ENCODE peak calls at places on chromosomes 16 and 17, in six cellular contexts. One of them, this sample, is unnamed.

GRCh38 chr16:12459401-12459791 is 344.3 kb downstream of the CPPED1 start:
- DNase-seq in cardiac muscle cell: no peak
- DNase-seq in CD8-positive, alpha-beta T cell: no peak
- DNase-seq in suprapubic skin: no peak
- DNase-seq in spleen: peak; percentile 83
- DNase-seq in Caco-2: no peak
- DNase-seq in this sample: peak; percentile 30

GRCh38 chr16:31216552-31217530 is at the start of gene PYDC1:
- DNase-seq in cardiac muscle cell: no peak
- DNase-seq in spleen: peak; percentile 82
- DNase-seq in CD8-positive, alpha-beta T cell: no peak
- DNase-seq in Caco-2: no peak
- DNase-seq in suprapubic skin: no peak
- DNase-seq in this sample: no peak

GRCh38 chr17:1871743-1872142 is 41.9 kb downstream of the RPA1 start:
- DNase-seq in CD8-positive, alpha-beta T cell: no peak
- DNase-seq in Caco-2: no peak
- DNase-seq in spleen: no peak
- DNase-seq in cardiac muscle cell: no peak
- DNase-seq in suprapubic skin: no peak
- DNase-seq in this sample: no peak

GRCh38 chr16:88639231-88640038 is 1.1 kb downstream of the IL17C start:
- DNase-seq in suprapubic skin: no peak
- DNase-seq in Caco-2: peak; percentile 75
- DNase-seq in cardiac muscle cell: no peak
- DNase-seq in CD8-positive, alpha-beta T cell: no peak
- DNase-seq in spleen: no peak
- DNase-seq in this sample: no peak

GRCh38 chr17:17749921-17750320 is 68.7 kb downstream of the RAI1 start:
- DNase-seq in Caco-2: peak; percentile 66
- DNase-seq in CD8-positive, alpha-beta T cell: no peak
- DNase-seq in spleen: no peak
- DNase-seq in suprapubic skin: no peak
- DNase-seq in cardiac muscle cell: peak; percentile 38
- DNase-seq in this sample: peak; percentile 80

GRCh38 chr16:50202926-50203624 is 50.0 kb downstream of the TENT4B start:
- DNase-seq in suprapubic skin: no peak
- DNase-seq in spleen: no peak
- DNase-seq in CD8-positive, alpha-beta T cell: no peak
- DNase-seq in cardiac muscle cell: peak; percentile 94
- DNase-seq in Caco-2: peak; percentile 52
- DNase-seq in this sample: no peak

GRCh38 chr16:4200000-4200780 is 41.7 kb downstream of the SRL start:
- DNase-seq in spleen: no peak
- DNase-seq in CD8-positive, alpha-beta T cell: no peak
- DNase-seq in cardiac muscle cell: peak; percentile 70
- DNase-seq in suprapubic skin: no peak
- DNase-seq in Caco-2: peak; percentile 73
- DNase-seq in this sample: peak; percentile 78

GRCh38 chr16:14120335-14120734 is 49.2 kb downstream of the MRTFB start:
- DNase-seq in CD8-positive, alpha-beta T cell: no peak
- DNase-seq in suprapubic skin: no peak
- DNase-seq in Caco-2: no peak
- DNase-seq in spleen: no peak
- DNase-seq in cardiac muscle cell: no peak
- DNase-seq in this sample: no peak

DNA sequence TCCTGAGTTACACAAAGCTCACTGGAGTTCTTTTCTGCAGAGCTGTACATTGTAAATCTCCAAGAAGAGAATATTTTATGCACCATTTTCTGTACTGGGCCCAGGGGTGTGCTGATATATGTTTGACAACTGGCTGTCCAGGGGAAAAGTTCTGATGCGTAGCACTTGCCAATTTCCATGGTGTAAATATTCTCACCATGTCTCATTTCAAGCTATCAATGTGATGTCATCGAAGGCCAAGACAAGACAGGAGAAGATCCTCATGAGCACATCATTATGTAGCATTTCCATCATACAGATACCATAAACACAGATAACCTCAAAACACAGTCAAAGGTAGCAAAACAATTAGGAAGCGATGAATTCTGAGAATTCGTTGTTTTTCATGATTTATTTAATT is 18.9 kb downstream of the CDH5 start:
- DNase-seq in Caco-2: no peak
- DNase-seq in CD8-positive, alpha-beta T cell: no peak
- DNase-seq in suprapubic skin: no peak
- DNase-seq in spleen: no peak
- DNase-seq in cardiac muscle cell: no peak
- DNase-seq in this sample: no peak
- H3K4me3 ChIP-seq in Caco-2: no peak overlapping the region
- H3K4me3 ChIP-seq in CD8-positive, alpha-beta T cell: no peak overlapping the region
- H3K4me3 ChIP-seq in suprapubic skin: no peak overlapping the region
- H3K4me3 ChIP-seq in spleen: no peak overlapping the region
- H3K4me3 ChIP-seq in cardiac muscle cell: no peak overlapping the region
- H3K4me3 ChIP-seq in this sample: no peak overlapping the region

DNA sequence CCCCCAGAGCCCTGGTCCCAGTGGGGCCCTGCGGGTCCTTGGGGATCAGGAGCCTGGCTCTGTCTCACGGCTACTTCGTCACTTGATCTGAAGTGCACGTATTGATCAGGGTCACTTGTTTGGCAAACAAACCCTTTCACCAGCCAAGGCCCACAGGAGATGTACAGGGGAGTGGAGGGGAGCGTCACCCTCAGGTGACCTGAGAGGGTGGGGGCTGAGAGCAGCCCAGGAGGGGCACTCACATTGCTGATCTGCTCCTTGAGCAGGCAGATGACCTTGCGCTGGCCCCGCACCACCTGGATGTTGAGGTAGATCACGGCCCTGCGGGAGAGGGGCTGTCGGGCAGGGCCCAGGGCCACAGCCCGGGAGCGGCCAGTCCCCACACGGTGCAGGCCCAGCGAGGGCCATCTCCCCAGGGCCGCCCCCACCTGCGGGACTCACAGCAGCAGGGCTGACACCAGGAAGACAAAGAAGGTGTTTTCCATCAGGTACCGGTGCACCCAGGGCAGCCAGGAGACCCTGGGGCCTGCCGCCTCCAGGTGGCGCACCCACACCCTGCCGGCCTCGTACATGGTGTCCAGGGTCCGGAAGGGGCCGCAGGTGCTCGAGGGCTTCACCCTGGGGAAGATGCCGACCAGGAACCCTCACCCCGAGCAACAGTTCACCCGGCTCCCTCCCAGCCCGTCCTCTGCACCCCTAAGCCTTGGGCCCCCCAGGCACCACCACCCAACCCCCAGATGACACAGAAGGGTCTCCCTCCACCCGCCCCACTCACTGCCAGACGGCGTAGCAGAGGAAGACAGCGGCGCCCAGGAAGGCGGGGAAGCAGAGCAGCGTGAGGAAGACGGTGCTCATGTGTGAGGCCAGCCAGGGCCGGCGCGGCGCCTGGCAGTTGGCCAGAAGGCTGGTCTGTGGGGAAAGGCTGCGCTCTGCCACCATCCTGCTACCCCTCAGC is 11.3 kb downstream of the TMC6 start:
- DNase-seq in suprapubic skin: peak; percentile 65
- DNase-seq in cardiac muscle cell: no peak
- DNase-seq in CD8-positive, alpha-beta T cell: no peak
- DNase-seq in Caco-2: no peak
- DNase-seq in spleen: peak; percentile 79
- DNase-seq in this sample: no peak
- TF ChIP-seq CTCF in suprapubic skin: peak; percentile 23
- TF ChIP-seq CTCF in cardiac muscle cell: peak; percentile 23
- TF ChIP-seq CTCF in CD8-positive, alpha-beta T cell: no peak
- TF ChIP-seq CTCF in Caco-2: peak; percentile 60
- TF ChIP-seq CTCF in spleen: peak; percentile 41
- TF ChIP-seq CTCF in this sample: no peak

GRCh38 chr17:44850612-44851011 is 2.9 kb downstream of the HIGD1B start:
- DNase-seq in Caco-2: no peak
- DNase-seq in cardiac muscle cell: no peak
- DNase-seq in spleen: no peak
- DNase-seq in suprapubic skin: no peak
- DNase-seq in CD8-positive, alpha-beta T cell: no peak
- DNase-seq in this sample: no peak
- H3K4me3 ChIP-seq in Caco-2: no peak overlapping the region
- H3K4me3 ChIP-seq in cardiac muscle cell: no peak overlapping the region
- H3K4me3 ChIP-seq in spleen: no peak overlapping the region
- H3K4me3 ChIP-seq in suprapubic skin: no peak overlapping the region
- H3K4me3 ChIP-seq in CD8-positive, alpha-beta T cell: no peak overlapping the region
- H3K4me3 ChIP-seq in this sample: no peak overlapping the region

DNA sequence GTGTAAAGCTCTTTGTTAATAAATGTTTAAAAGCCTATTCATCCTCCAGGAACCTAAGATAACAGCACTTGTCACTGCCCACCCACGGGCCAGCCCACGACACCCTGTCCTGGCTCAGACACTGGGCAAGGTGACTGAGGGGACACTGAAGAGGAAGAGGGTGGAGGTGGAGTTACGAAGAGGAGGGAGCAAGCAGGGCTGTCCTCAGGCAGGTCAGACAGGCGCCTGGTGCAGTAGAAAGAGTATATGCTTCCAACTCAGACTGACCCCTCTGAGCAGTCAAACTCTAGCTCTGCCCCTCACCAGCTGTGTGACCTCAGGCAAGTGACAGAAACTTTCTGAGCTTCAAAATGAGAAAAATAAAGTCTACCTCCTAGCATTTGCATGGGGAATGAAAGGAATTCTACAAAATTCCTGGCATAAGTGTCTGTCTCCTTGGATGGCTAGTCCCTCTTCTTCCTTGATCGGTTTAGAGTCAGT is 22.8 kb downstream of the TEX2 start:
- DNase-seq in suprapubic skin: no peak
- DNase-seq in cardiac muscle cell: peak; percentile 32
- DNase-seq in spleen: no peak
- DNase-seq in Caco-2: no peak
- DNase-seq in CD8-positive, alpha-beta T cell: no peak
- DNase-seq in this sample: no peak
- TF ChIP-seq CTCF in suprapubic skin: no peak
- TF ChIP-seq CTCF in cardiac muscle cell: peak; percentile 27
- TF ChIP-seq CTCF in spleen: no peak
- TF ChIP-seq CTCF in Caco-2: no peak
- TF ChIP-seq CTCF in CD8-positive, alpha-beta T cell: no peak
- TF ChIP-seq CTCF in this sample: no peak

DNA sequence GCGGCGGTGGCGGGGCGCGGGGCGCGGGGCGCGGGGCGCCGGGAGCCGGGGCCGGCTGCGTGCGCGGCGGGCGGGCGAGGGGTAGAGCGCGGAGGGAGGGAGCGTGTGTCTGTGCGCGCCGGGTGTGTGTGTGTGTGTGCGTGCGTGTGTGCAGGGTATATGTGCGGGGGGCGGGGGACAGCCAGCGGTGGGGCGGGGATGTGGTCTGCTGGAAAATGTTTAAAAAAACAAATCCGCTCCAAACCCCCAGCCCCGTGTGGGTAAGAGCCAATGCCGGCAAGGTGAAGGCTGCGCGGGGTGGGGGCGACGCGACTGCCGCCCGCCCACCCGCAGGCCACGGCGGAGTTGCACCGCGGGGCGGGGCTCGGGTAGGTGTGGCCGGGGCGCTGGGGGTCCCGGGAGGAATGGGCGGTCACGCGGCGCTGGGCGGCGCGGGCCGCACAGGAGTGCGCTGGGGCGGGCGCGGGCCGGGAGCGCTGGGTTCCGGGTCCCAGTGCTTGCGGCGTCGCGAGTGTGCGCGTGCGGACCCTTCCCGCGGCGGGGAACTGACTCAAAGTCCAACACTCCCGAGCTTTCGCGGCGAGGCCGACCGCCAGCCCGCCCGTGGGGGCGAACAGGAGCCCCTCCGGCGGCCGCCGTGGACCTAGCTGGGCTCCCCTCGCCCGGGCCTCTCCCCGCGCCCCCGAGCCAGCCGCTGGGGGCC is at the start of gene CYGB:
- DNase-seq in spleen: peak; percentile 78
- DNase-seq in cardiac muscle cell: peak; percentile 77
- DNase-seq in Caco-2: no peak
- DNase-seq in CD8-positive, alpha-beta T cell: no peak
- DNase-seq in suprapubic skin: no peak
- DNase-seq in this sample: no peak
- H3K4me3 ChIP-seq in spleen: peak within 1 kb of the TSS; percentile 19
- H3K4me3 ChIP-seq in cardiac muscle cell: peak within 1 kb of the TSS; percentile 42
- H3K4me3 ChIP-seq in Caco-2: no peak within 1 kb of the TSS
- H3K4me3 ChIP-seq in CD8-positive, alpha-beta T cell: peak within 1 kb of the TSS; percentile 27
- H3K4me3 ChIP-seq in suprapubic skin: peak within 1 kb of the TSS; percentile 56
- H3K4me3 ChIP-seq in this sample: peak within 1 kb of the TSS; percentile 50

DNA sequence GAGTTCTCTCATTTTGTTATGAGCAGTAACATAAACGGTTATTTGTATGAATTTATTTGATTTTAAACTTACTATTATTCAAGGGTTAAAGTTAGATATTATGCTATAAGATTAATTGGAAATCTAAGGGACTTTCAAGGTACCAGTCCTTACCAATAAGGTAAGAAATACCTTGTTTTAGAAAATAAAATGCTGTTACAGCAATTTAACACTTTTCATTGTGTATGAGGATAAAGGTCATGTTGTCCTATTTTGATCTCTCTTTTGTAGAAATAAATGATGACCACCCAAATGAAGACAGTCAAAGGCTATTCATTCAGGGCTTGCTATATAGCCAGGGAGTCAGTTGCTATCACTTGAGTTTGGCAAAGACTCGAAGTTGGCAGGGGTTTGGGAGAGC is 1185.9 kb upstream of the GOT2 start:
- DNase-seq in suprapubic skin: no peak
- DNase-seq in cardiac muscle cell: no peak
- DNase-seq in Caco-2: no peak
- DNase-seq in spleen: no peak
- DNase-seq in CD8-positive, alpha-beta T cell: no peak
- DNase-seq in this sample: no peak
- TF ChIP-seq CTCF in suprapubic skin: no peak
- TF ChIP-seq CTCF in cardiac muscle cell: no peak
- TF ChIP-seq CTCF in Caco-2: no peak
- TF ChIP-seq CTCF in spleen: no peak
- TF ChIP-seq CTCF in CD8-positive, alpha-beta T cell: no peak
- TF ChIP-seq CTCF in this sample: no peak

GRCh38 chr16:1964046-1964505 is 550 bp downstream of the RPS2 start:
- DNase-seq in suprapubic skin: no peak
- DNase-seq in CD8-positive, alpha-beta T cell: no peak
- DNase-seq in Caco-2: no peak
- DNase-seq in spleen: no peak
- DNase-seq in cardiac muscle cell: peak; percentile 54
- DNase-seq in this sample: no peak

GRCh38 chr16:1958715-1959268 is 546 bp upstream of the NDUFB10 start:
- DNase-seq in cardiac muscle cell: no peak
- DNase-seq in suprapubic skin: peak; percentile 74
- DNase-seq in CD8-positive, alpha-beta T cell: no peak
- DNase-seq in Caco-2: no peak
- DNase-seq in spleen: peak; percentile 82
- DNase-seq in this sample: no peak

GRCh38 chr16:1960665-1961630 is 1.6 kb downstream of the NDUFB10 start:
- DNase-seq in Caco-2: peak; percentile 70
- DNase-seq in CD8-positive, alpha-beta T cell: no peak
- DNase-seq in spleen: peak; percentile 76
- DNase-seq in cardiac muscle cell: peak; percentile 50
- DNase-seq in suprapubic skin: no peak
- DNase-seq in this sample: no peak

GRCh38 chr16:1959269-1960039 is at the start of gene NDUFB10:
- DNase-seq in Caco-2: peak; percentile 92
- DNase-seq in suprapubic skin: peak; percentile 92
- DNase-seq in cardiac muscle cell: peak; percentile 94
- DNase-seq in CD8-positive, alpha-beta T cell: peak; percentile 80
- DNase-seq in spleen: peak; percentile 99
- DNase-seq in this sample: peak; percentile 93

DNA sequence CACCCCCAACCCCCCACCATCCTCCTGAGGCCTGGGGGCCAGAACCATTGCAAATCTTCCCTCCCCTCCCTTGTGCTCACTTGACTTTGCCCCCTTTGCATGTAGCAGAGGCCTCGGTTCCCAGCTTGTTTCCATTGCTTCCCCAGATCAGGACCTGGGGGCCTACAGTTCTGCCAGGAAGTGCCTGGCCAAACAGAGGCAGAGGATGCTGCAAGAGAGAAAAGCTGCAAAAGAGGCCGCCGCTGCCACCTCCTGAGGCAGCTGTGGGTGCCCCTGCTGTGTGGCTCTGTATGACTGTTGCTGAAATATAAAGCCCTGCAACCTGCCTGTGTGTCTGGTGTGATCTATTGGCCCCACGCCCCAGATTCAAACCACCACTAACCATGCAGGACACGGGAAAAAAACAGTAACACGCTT is 2.3 kb downstream of the NDUFB10 start:
- DNase-seq in cardiac muscle cell: no peak
- DNase-seq in CD8-positive, alpha-beta T cell: no peak
- DNase-seq in suprapubic skin: no peak
- DNase-seq in spleen: peak; percentile 72
- DNase-seq in Caco-2: no peak
- DNase-seq in this sample: no peak
- H3K4me3 ChIP-seq in cardiac muscle cell: no peak overlapping the region
- H3K4me3 ChIP-seq in CD8-positive, alpha-beta T cell: no peak overlapping the region
- H3K4me3 ChIP-seq in suprapubic skin: no peak overlapping the region
- H3K4me3 ChIP-seq in spleen: no peak overlapping the region
- H3K4me3 ChIP-seq in Caco-2: no peak overlapping the region
- H3K4me3 ChIP-seq in this sample: no peak overlapping the region